ENCODE peak calls at places on chromosomes 5 and 9, in four cellular contexts. One of them, this sample, is unnamed.

GRCh38 chr5:143083006-143083405 is 312.8 kb downstream of the ARHGAP26 start:
- DNase-seq in heart left ventricle: no peak
- DNase-seq in IMR-90: no peak
- DNase-seq in lower lobe of right lung: no peak
- DNase-seq in this sample: no peak

GRCh38 chr5:401216-402034 is 41.6 kb upstream of the EXOC3 start:
- DNase-seq in lower lobe of right lung: no peak
- DNase-seq in heart left ventricle: no peak
- DNase-seq in IMR-90: no peak
- DNase-seq in this sample: no peak

GRCh38 chr5:109533847-109534272 is 124.1 kb upstream of the PJA2 start:
- DNase-seq in heart left ventricle: no peak
- DNase-seq in IMR-90: no peak
- DNase-seq in lower lobe of right lung: no peak
- DNase-seq in this sample: no peak

GRCh38 chr9:35814106-35814840 is 569 bp downstream of the HINT2 start:
- DNase-seq in heart left ventricle: peak; percentile 83
- DNase-seq in IMR-90: peak; percentile 41
- DNase-seq in lower lobe of right lung: peak; percentile 81
- DNase-seq in this sample: peak; percentile 76

GRCh38 chr5:58117491-58117890 is 342.4 kb downstream of the PLK2 start:
- DNase-seq in IMR-90: no peak
- DNase-seq in heart left ventricle: no peak
- DNase-seq in lower lobe of right lung: no peak
- DNase-seq in this sample: no peak

GRCh38 chr5:74957906-74958305 is 91.7 kb upstream of the FAM169A start:
- DNase-seq in heart left ventricle: no peak
- DNase-seq in IMR-90: no peak
- DNase-seq in lower lobe of right lung: no peak
- DNase-seq in this sample: no peak

GRCh38 chr9:15572200-15572599 is 19.4 kb downstream of the CCDC171 start:
- DNase-seq in lower lobe of right lung: no peak
- DNase-seq in IMR-90: peak; percentile 65
- DNase-seq in heart left ventricle: no peak
- DNase-seq in this sample: no peak

GRCh38 chr5:41821051-41821450 is 49.2 kb downstream of the OXCT1 start:
- DNase-seq in lower lobe of right lung: no peak
- DNase-seq in heart left ventricle: no peak
- DNase-seq in IMR-90: no peak
- DNase-seq in this sample: no peak

GRCh38 chr9:110016340-110016739 is 191.6 kb downstream of the C9orf152 start:
- DNase-seq in heart left ventricle: no peak
- DNase-seq in IMR-90: peak; percentile 91
- DNase-seq in lower lobe of right lung: no peak
- DNase-seq in this sample: peak; percentile 11

GRCh38 chr5:65769539-65769938 is 47.5 kb downstream of the NLN start:
- DNase-seq in heart left ventricle: no peak
- DNase-seq in IMR-90: peak; percentile 95
- DNase-seq in lower lobe of right lung: no peak
- DNase-seq in this sample: no peak

DNA sequence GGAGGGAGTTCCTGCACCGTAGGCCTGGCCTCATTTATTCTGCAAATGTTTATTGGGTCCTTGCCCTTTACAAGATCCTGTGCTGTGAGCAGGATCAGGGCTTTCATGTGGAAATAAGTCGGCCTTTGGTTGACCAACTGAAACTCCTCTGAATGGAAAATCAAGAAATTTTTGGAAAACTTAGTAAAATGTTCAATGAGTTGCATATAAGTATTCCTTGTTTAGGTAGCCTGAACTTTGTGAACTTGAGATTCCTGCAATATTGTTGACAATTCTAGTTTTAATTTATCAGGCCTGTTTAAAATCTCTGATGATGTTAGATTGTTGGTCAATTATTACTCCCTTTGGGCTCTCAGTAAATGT is 1.1 kb downstream of the MAML1 start:
- DNase-seq in heart left ventricle: no peak
- DNase-seq in IMR-90: no peak
- DNase-seq in lower lobe of right lung: no peak
- DNase-seq in this sample: no peak
- H3K4me1 ChIP-seq in heart left ventricle: peaks cover 27% of the 10 kb centered on the region
- H3K4me1 ChIP-seq in IMR-90: peaks cover 11% of the 10 kb centered on the region
- H3K4me1 ChIP-seq in lower lobe of right lung: peaks cover 62% of the 10 kb centered on the region
- H3K4me1 ChIP-seq in this sample: peaks cover 52% of the 10 kb centered on the region

DNA sequence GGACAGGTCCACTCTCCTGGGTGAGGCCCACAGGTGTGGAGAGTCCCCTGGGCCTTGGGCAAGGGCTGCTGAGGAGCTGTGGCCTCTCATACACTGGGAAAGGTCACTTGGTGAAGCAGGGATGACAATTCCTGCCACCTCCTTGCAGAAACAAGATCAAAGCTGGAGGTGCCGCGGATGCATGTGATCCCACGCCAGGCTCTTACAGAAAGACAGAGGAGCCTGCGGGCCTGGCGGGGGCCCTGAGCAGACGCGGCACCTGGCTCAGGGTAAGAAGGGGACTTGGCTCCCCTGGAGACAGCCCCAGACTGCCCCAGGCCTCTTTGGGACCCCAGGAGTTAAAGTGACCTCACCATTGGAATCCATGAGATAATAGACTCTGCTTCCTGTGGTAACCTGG is 4.8 kb downstream of the GFPT2 start:
- DNase-seq in lower lobe of right lung: no peak
- DNase-seq in heart left ventricle: no peak
- DNase-seq in IMR-90: no peak
- DNase-seq in this sample: no peak
- H3K4me1 ChIP-seq in lower lobe of right lung: peaks cover 25% of the 10 kb centered on the region
- H3K4me1 ChIP-seq in heart left ventricle: peaks cover 10% of the 10 kb centered on the region
- H3K4me1 ChIP-seq in IMR-90: peaks cover 4% of the 10 kb centered on the region
- H3K4me1 ChIP-seq in this sample: peaks cover 8% of the 10 kb centered on the region

GRCh38 chr5:12320331-12320730 is 416.1 kb upstream of the CTNND2 start:
- DNase-seq in heart left ventricle: no peak
- DNase-seq in IMR-90: no peak
- DNase-seq in lower lobe of right lung: no peak
- DNase-seq in this sample: no peak

GRCh38 chr5:12316812-12317211 is 412.6 kb upstream of the CTNND2 start:
- DNase-seq in lower lobe of right lung: no peak
- DNase-seq in heart left ventricle: no peak
- DNase-seq in IMR-90: no peak
- DNase-seq in this sample: no peak

GRCh38 chr5:12323637-12324229 is 419.5 kb upstream of the CTNND2 start:
- DNase-seq in heart left ventricle: no peak
- DNase-seq in lower lobe of right lung: no peak
- DNase-seq in IMR-90: no peak
- DNase-seq in this sample: no peak

GRCh38 chr5:12322042-12322441 is 417.8 kb upstream of the CTNND2 start:
- DNase-seq in heart left ventricle: no peak
- DNase-seq in lower lobe of right lung: no peak
- DNase-seq in IMR-90: no peak
- DNase-seq in this sample: no peak
- H3K4me1 ChIP-seq in heart left ventricle: no peaks in the 10 kb centered on the region
- H3K4me1 ChIP-seq in lower lobe of right lung: no peaks in the 10 kb centered on the region
- H3K4me1 ChIP-seq in IMR-90: no peaks in the 10 kb centered on the region
- H3K4me1 ChIP-seq in this sample: no peaks in the 10 kb centered on the region

GRCh38 chr9:137455361-137455991 is 3.7 kb downstream of the NSMF start:
- DNase-seq in heart left ventricle: peak; percentile 23
- DNase-seq in IMR-90: no peak
- DNase-seq in lower lobe of right lung: peak; percentile 48
- DNase-seq in this sample: no peak
- H3K4me1 ChIP-seq in heart left ventricle: peaks cover 21% of the 10 kb centered on the region
- H3K4me1 ChIP-seq in IMR-90: peaks cover 24% of the 10 kb centered on the region
- H3K4me1 ChIP-seq in lower lobe of right lung: peaks cover 34% of the 10 kb centered on the region
- H3K4me1 ChIP-seq in this sample: peaks cover 43% of the 10 kb centered on the region

DNA sequence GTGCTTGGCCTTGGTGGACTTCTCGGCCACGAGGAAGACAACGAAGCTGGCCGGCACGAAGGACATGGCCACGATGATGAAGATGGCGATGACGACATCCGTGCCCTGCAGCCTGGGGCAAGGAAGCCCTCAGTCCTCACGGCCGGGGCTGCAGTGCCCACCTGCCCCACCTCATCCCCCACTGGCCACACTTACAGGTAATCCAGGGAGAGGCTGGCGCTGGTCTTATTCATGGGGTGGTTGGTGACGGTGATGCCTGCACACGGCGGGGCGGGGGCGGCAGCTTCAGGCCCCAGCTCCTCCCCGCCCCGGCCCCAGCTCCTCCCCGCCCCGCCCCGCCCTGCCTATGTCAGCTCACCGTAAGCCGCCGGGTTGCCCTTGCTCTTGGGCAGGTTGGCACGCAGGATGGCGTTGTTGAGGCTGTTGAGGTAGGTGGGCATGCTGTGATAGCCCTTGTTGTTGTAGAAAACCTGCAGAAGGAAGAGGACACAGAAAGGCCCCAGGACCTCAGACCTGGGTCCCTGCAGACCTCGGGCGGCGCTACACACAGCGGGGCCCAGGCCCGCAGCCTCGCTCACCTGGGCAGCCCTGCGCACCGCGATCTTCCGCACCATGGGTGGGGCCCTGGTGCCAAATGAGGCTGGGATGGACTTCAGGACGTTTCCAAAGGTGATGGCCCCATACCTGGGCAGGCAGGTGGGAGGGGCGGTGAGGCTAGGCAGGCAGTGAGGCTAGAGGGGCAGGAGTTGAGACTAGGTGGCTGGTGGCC is 15.7 kb upstream of the CLIC3 start:
- DNase-seq in IMR-90: no peak
- DNase-seq in heart left ventricle: no peak
- DNase-seq in lower lobe of right lung: no peak
- DNase-seq in this sample: no peak
- H3K4me1 ChIP-seq in IMR-90: peaks cover 7% of the 10 kb centered on the region
- H3K4me1 ChIP-seq in heart left ventricle: no peaks in the 10 kb centered on the region
- H3K4me1 ChIP-seq in lower lobe of right lung: peaks cover 7% of the 10 kb centered on the region
- H3K4me1 ChIP-seq in this sample: peaks cover 18% of the 10 kb centered on the region

GRCh38 chr9:73575071-73575470 is 423.4 kb downstream of the ANXA1 start:
- DNase-seq in IMR-90: no peak
- DNase-seq in heart left ventricle: no peak
- DNase-seq in lower lobe of right lung: no peak
- DNase-seq in this sample: no peak
- H3K4me1 ChIP-seq in IMR-90: no peaks in the 10 kb centered on the region
- H3K4me1 ChIP-seq in heart left ventricle: no peaks in the 10 kb centered on the region
- H3K4me1 ChIP-seq in lower lobe of right lung: no peaks in the 10 kb centered on the region
- H3K4me1 ChIP-seq in this sample: no peaks in the 10 kb centered on the region

GRCh38 chr9:134189475-134190231 is 25.3 kb upstream of the RNU6ATAC start:
- DNase-seq in IMR-90: no peak
- DNase-seq in lower lobe of right lung: no peak
- DNase-seq in heart left ventricle: peak; percentile 40
- DNase-seq in this sample: peak; percentile 3
- H3K4me1 ChIP-seq in IMR-90: peaks cover 12% of the 10 kb centered on the region
- H3K4me1 ChIP-seq in lower lobe of right lung: peaks cover 7% of the 10 kb centered on the region
- H3K4me1 ChIP-seq in heart left ventricle: no peaks in the 10 kb centered on the region
- H3K4me1 ChIP-seq in this sample: peaks cover 32% of the 10 kb centered on the region

DNA sequence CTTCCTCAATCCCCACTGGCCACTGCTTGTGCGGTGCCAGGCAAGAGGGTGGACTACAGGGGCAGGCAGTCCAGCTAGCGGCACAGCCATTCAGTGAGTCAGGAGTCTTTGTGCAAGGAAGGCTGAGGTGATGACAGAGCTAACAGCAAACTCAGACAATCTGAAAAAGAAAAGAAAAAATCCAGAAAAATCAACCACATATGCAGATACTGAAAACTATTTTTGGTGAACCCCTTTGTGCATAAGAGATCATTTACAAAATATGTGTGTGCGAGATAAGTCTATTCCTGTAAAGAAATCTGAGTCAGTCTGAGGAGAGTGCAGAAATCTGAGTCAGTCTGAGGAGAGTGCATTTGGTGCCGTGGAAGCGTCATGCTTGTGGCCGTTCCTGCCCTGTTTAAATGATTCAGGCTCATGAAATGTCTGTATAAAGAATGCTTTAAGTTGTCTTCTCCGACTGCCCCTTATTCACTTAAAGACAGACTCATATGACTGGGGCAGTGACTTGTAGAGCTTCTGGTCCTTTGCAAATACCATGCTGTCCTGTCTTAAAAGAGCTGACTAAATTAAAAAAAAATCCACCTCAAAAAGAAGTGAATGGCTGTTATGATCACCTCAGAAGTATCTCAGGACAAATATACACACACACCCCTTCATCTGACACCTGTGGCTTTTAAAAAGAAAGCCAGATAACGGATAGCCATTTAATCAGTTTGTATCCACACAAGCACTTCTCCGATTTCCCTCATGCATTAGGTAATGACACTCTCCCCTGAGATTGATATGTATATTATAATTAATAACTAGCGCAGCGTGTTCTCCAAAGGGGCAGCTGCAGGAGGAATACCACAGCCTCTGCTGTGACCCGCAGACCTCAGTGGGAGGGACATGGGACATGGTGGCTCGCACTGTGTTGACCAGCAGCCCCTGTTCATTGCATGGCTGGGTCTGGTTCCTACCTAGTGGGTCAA is 47.3 kb downstream of the TRIO start:
- DNase-seq in heart left ventricle: no peak
- DNase-seq in IMR-90: peak; percentile 99
- DNase-seq in lower lobe of right lung: no peak
- DNase-seq in this sample: no peak
- H3K4me1 ChIP-seq in heart left ventricle: peaks cover 13% of the 10 kb centered on the region
- H3K4me1 ChIP-seq in IMR-90: peaks cover 29% of the 10 kb centered on the region
- H3K4me1 ChIP-seq in lower lobe of right lung: peaks cover 54% of the 10 kb centered on the region
- H3K4me1 ChIP-seq in this sample: peaks cover 10% of the 10 kb centered on the region

GRCh38 chr5:170232786-170233185 is at the start of gene C5orf58:
- DNase-seq in lower lobe of right lung: no peak
- DNase-seq in IMR-90: no peak
- DNase-seq in heart left ventricle: no peak
- DNase-seq in this sample: no peak

GRCh38 chr5:170225326-170226137 is 7.3 kb upstream of the C5orf58 start:
- DNase-seq in heart left ventricle: peak; percentile 70
- DNase-seq in lower lobe of right lung: peak; percentile 55
- DNase-seq in IMR-90: peak; percentile 39
- DNase-seq in this sample: peak; percentile 71

GRCh38 chr5:170226138-170226435 is 6.7 kb upstream of the C5orf58 start:
- DNase-seq in lower lobe of right lung: no peak
- DNase-seq in IMR-90: no peak
- DNase-seq in heart left ventricle: no peak
- DNase-seq in this sample: no peak

GRCh38 chr5:170226661-170227060 is 6.1 kb upstream of the C5orf58 start:
- DNase-seq in lower lobe of right lung: no peak
- DNase-seq in IMR-90: no peak
- DNase-seq in heart left ventricle: no peak
- DNase-seq in this sample: no peak

DNA sequence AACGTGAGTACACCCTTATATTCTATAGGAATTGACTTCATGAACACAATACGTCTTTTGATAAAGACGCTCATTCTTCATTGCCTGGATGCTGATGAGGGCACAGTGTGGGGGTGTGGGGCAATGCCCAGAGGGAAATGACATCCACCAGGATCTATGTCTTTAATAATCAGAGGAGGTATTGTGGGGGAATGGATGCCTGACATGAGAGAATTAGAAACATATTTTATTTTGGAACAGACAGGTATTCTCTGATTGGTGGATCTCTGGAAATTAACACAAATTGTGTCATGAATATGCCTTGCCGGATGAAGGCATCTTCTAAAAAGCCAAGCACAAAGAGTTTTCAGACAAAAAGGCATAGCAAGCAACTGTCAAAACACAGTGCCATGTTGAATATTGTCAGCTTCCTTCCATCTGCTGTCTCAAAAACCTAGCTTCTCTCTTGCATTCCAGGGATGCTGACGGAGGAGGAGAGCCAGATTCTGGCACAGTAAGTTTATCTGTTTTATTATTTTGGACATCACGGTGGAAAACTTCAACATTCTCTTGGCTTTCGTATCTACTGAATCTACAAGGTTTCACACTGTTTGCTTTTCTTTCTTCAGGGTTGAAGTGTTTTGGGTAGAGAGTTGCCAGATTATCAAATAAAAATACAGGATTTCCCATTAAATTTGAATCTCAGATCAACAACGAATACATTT is 3.9 kb upstream of the C5orf58 start:
- DNase-seq in lower lobe of right lung: no peak
- DNase-seq in IMR-90: no peak
- DNase-seq in heart left ventricle: no peak
- DNase-seq in this sample: no peak
- H3K4me1 ChIP-seq in lower lobe of right lung: peaks cover 6% of the 10 kb centered on the region
- H3K4me1 ChIP-seq in IMR-90: no peaks in the 10 kb centered on the region
- H3K4me1 ChIP-seq in heart left ventricle: no peaks in the 10 kb centered on the region
- H3K4me1 ChIP-seq in this sample: no peaks in the 10 kb centered on the region

This sample was measured in thyroid gland.